ENCODE peak calls at places on chromosomes 11 and 22, in four cellular contexts. U, N, X and H are unnamed samples.

GRCh38 chr22:37972527-37972926 is 11.8 kb downstream of the SOX10 start:
- DNase-seq in U (no peak), N (no peak), X (no peak), H (no peak)

GRCh38 chr22:23402275-23403151 is 177.6 kb downstream of the IGLL1 start:
- DNase-seq in U (peak), N (peak), X (peak), H (peak)

GRCh38 chr11:90448280-90448679 is 225.4 kb upstream of the CHORDC1 start:
- DNase-seq in U (no peak), N (no peak), X (no peak), H (no peak)

GRCh38 chr11:108199446-108200321 is 22.8 kb downstream of the NPAT start:
- DNase-seq in U (peak), N (no peak), X (no peak), H (peak)

GRCh38 chr11:126150256-126150655 is 61.2 kb downstream of the RPUSD4 start:
- DNase-seq in U (no peak), N (no peak), X (no peak), H (no peak)

GRCh38 chr11:2581931-2582435 is 117.8 kb downstream of the KCNQ1OT1 start:
- DNase-seq in U (no peak), N (no peak), X (peak), H (no peak)

GRCh38 chr11:60803273-60803936 is 18.3 kb downstream of the MS4A10 start:
- DNase-seq in U (no peak), N (no peak), X (no peak), H (no peak)

GRCh38 chr22:38415046-38415445 is 40.0 kb downstream of the KCNJ4 start:
- DNase-seq in U (no peak), N (no peak), X (no peak), H (no peak)

GRCh38 chr11:17734986-17735822 is 623 bp downstream of the KCNC1 start:
- DNase-seq in U (peak), N (no peak), X (peak), H (no peak)

GRCh38 chr11:131867457-131868257 is 497.2 kb downstream of the NTM start:
- DNase-seq in U (peak), N (no peak), X (peak), H (peak)

GRCh38 chr11:82234256-82234655 is 499.4 kb downstream of the FAM181B start:
- DNase-seq in U (no peak), N (no peak), X (no peak), H (no peak)

GRCh38 chr11:10394229-10395100 is 60.6 kb upstream of the AMPD3 start:
- DNase-seq in U (no peak), N (no peak), X (no peak), H (peak)

GRCh38 chr22:19853879-19854777 is 546 bp downstream of the GNB1L start:
- DNase-seq in U (no peak), N (no peak), X (peak), H (no peak)

GRCh38 chr11:69129647-69130046 is 26.1 kb upstream of the SMIM38 start:
- DNase-seq in U (no peak), N (no peak), X (no peak), H (no peak)

GRCh38 chr11:117915672-117916235 is 13.4 kb downstream of the TMPRSS13 start:
- DNase-seq in U (no peak), N (no peak), X (no peak), H (no peak)

GRCh38 chr11:71083105-71083504 is 169.3 kb downstream of the SHANK2 start:
- DNase-seq in U (no peak), N (no peak), X (no peak), H (no peak)

GRCh38 chr22:46454910-46455269 is 82.5 kb downstream of the CELSR1 start:
- DNase-seq in U (no peak), N (no peak), X (no peak), H (no peak)

GRCh38 chr11:131581006-131581405 is 210.6 kb downstream of the NTM start:
- DNase-seq in U (no peak), N (no peak), X (no peak), H (no peak)

GRCh38 chr11:129695543-129696308 is 119.9 kb upstream of the TMEM45B start:
- DNase-seq in U (peak), N (peak), X (peak), H (peak)

GRCh38 chr11:65915821-65916251 is 3.0 kb downstream of the C11orf68 start:
- DNase-seq in U (no peak), N (no peak), X (peak), H (peak)

GRCh38 chr22:41526802-41527799 is 17.2 kb downstream of the POLR3H start:
- DNase-seq in U (peak), N (peak), X (peak), H (no peak)

GRCh38 chr11:125874556-125875124 is 12.8 kb upstream of the HYLS1 start:
- DNase-seq in U (peak), N (peak), X (peak), H (peak)

GRCh38 chr11:19605500-19606371 is 106.9 kb upstream of the NAV2 start:
- DNase-seq in U (no peak), N (no peak), X (no peak), H (no peak)

GRCh38 chr22:43501951-43502874 is 90.4 kb downstream of the MPPED1 start:
- DNase-seq in U (no peak), N (no peak), X (no peak), H (no peak)

GRCh38 chr11:102244681-102245409 is 72.4 kb upstream of the BIRC3 start:
- DNase-seq in U (no peak), N (no peak), X (no peak), H (peak)